ENCODE peak calls at places on chromosomes 13 and 19, in four cellular contexts. One of them, this sample, is unnamed.

GRCh38 chr13:94535775-94536174 is 56.3 kb upstream of the DCT start:
- ATAC-seq in stimulated activated naive CD8-positive, alpha-beta T cell treated with anti-CD3 and anti-CD28 coated beads, Interleukin-15, amount 100 ng/mL, for 72 hours: no peak
- ATAC-seq in gastrocnemius medialis: no peak
- ATAC-seq in heart left ventricle: no peak
- ATAC-seq in this sample: no peak

GRCh38 chr13:102930566-102930965 is 84.7 kb downstream of the ERCC5 start:
- ATAC-seq in stimulated activated naive CD8-positive, alpha-beta T cell treated with anti-CD3 and anti-CD28 coated beads, Interleukin-15, amount 100 ng/mL, for 72 hours: no peak
- ATAC-seq in gastrocnemius medialis: peak; percentile 98
- ATAC-seq in heart left ventricle: no peak
- ATAC-seq in this sample: no peak

GRCh38 chr13:99834246-99834645 is 137.3 kb downstream of the ZIC5 start:
- ATAC-seq in stimulated activated naive CD8-positive, alpha-beta T cell treated with anti-CD3 and anti-CD28 coated beads, Interleukin-15, amount 100 ng/mL, for 72 hours: no peak
- ATAC-seq in gastrocnemius medialis: no peak
- ATAC-seq in heart left ventricle: no peak
- ATAC-seq in this sample: no peak

GRCh38 chr13:108426893-108427292 is 157.4 kb downstream of the TNFSF13B start:
- ATAC-seq in stimulated activated naive CD8-positive, alpha-beta T cell treated with anti-CD3 and anti-CD28 coated beads, Interleukin-15, amount 100 ng/mL, for 72 hours: no peak
- ATAC-seq in gastrocnemius medialis: no peak
- ATAC-seq in heart left ventricle: no peak
- ATAC-seq in this sample: no peak

GRCh38 chr19:6654347-6655310 is 15.3 kb downstream of the TNFSF14 start:
- ATAC-seq in stimulated activated naive CD8-positive, alpha-beta T cell treated with anti-CD3 and anti-CD28 coated beads, Interleukin-15, amount 100 ng/mL, for 72 hours: peak; percentile 89
- ATAC-seq in gastrocnemius medialis: no peak
- ATAC-seq in heart left ventricle: no peak
- ATAC-seq in this sample: no peak

GRCh38 chr19:7861619-7862412 is 12.4 kb downstream of the PRR36 start:
- ATAC-seq in stimulated activated naive CD8-positive, alpha-beta T cell treated with anti-CD3 and anti-CD28 coated beads, Interleukin-15, amount 100 ng/mL, for 72 hours: peak; percentile 13
- ATAC-seq in gastrocnemius medialis: no peak
- ATAC-seq in heart left ventricle: no peak
- ATAC-seq in this sample: no peak

GRCh38 chr13:42876270-42876714 is 94.9 kb downstream of the FAM216B start:
- ATAC-seq in stimulated activated naive CD8-positive, alpha-beta T cell treated with anti-CD3 and anti-CD28 coated beads, Interleukin-15, amount 100 ng/mL, for 72 hours: peak; percentile 89
- ATAC-seq in gastrocnemius medialis: no peak
- ATAC-seq in heart left ventricle: no peak
- ATAC-seq in this sample: no peak

GRCh38 chr19:7606289-7606688 is 10.6 kb downstream of the CAMSAP3 start:
- ATAC-seq in stimulated activated naive CD8-positive, alpha-beta T cell treated with anti-CD3 and anti-CD28 coated beads, Interleukin-15, amount 100 ng/mL, for 72 hours: no peak
- ATAC-seq in gastrocnemius medialis: no peak
- ATAC-seq in heart left ventricle: no peak
- ATAC-seq in this sample: no peak

GRCh38 chr13:30802501-30802900 is 67.2 kb downstream of the ALOX5AP start:
- ATAC-seq in stimulated activated naive CD8-positive, alpha-beta T cell treated with anti-CD3 and anti-CD28 coated beads, Interleukin-15, amount 100 ng/mL, for 72 hours: peak; percentile 16
- ATAC-seq in gastrocnemius medialis: peak; percentile 9
- ATAC-seq in heart left ventricle: no peak
- ATAC-seq in this sample: no peak

GRCh38 chr13:37072024-37072423 is 12.5 kb upstream of the SUPT20H start:
- ATAC-seq in stimulated activated naive CD8-positive, alpha-beta T cell treated with anti-CD3 and anti-CD28 coated beads, Interleukin-15, amount 100 ng/mL, for 72 hours: no peak
- ATAC-seq in gastrocnemius medialis: no peak
- ATAC-seq in heart left ventricle: no peak
- ATAC-seq in this sample: no peak

GRCh38 chr13:42547615-42548014 is 26.3 kb upstream of the TNFSF11 start:
- ATAC-seq in stimulated activated naive CD8-positive, alpha-beta T cell treated with anti-CD3 and anti-CD28 coated beads, Interleukin-15, amount 100 ng/mL, for 72 hours: peak; percentile 44
- ATAC-seq in gastrocnemius medialis: no peak
- ATAC-seq in heart left ventricle: no peak
- ATAC-seq in this sample: no peak

GRCh38 chr13:101712026-101712348 is 259.5 kb downstream of the ITGBL1 start:
- ATAC-seq in stimulated activated naive CD8-positive, alpha-beta T cell treated with anti-CD3 and anti-CD28 coated beads, Interleukin-15, amount 100 ng/mL, for 72 hours: no peak
- ATAC-seq in gastrocnemius medialis: no peak
- ATAC-seq in heart left ventricle: peak; percentile 18
- ATAC-seq in this sample: peak; percentile 46

GRCh38 chr13:55013051-55013450 is 1984.4 kb downstream of the OLFM4 start:
- ATAC-seq in stimulated activated naive CD8-positive, alpha-beta T cell treated with anti-CD3 and anti-CD28 coated beads, Interleukin-15, amount 100 ng/mL, for 72 hours: no peak
- ATAC-seq in gastrocnemius medialis: no peak
- ATAC-seq in heart left ventricle: no peak
- ATAC-seq in this sample: no peak

GRCh38 chr13:35332134-35332533 is 144.4 kb downstream of the MAB21L1 start:
- ATAC-seq in stimulated activated naive CD8-positive, alpha-beta T cell treated with anti-CD3 and anti-CD28 coated beads, Interleukin-15, amount 100 ng/mL, for 72 hours: no peak
- ATAC-seq in gastrocnemius medialis: no peak
- ATAC-seq in heart left ventricle: no peak
- ATAC-seq in this sample: no peak

GRCh38 chr19:41930322-41930722 is 2.1 kb upstream of the ERFL start:
- ATAC-seq in stimulated activated naive CD8-positive, alpha-beta T cell treated with anti-CD3 and anti-CD28 coated beads, Interleukin-15, amount 100 ng/mL, for 72 hours: no peak
- ATAC-seq in gastrocnemius medialis: no peak
- ATAC-seq in heart left ventricle: no peak
- ATAC-seq in this sample: no peak

GRCh38 chr13:77894743-77895142 is 23.9 kb downstream of the EDNRB start:
- ATAC-seq in stimulated activated naive CD8-positive, alpha-beta T cell treated with anti-CD3 and anti-CD28 coated beads, Interleukin-15, amount 100 ng/mL, for 72 hours: no peak
- ATAC-seq in gastrocnemius medialis: no peak
- ATAC-seq in heart left ventricle: peak; percentile 46
- ATAC-seq in this sample: no peak

GRCh38 chr19:31329819-31330218 is 19.4 kb downstream of the TSHZ3 start:
- ATAC-seq in stimulated activated naive CD8-positive, alpha-beta T cell treated with anti-CD3 and anti-CD28 coated beads, Interleukin-15, amount 100 ng/mL, for 72 hours: no peak
- ATAC-seq in gastrocnemius medialis: no peak
- ATAC-seq in heart left ventricle: peak; percentile 21
- ATAC-seq in this sample: no peak

GRCh38 chr13:37375071-37375470 is 223.5 kb downstream of the POSTN start:
- ATAC-seq in stimulated activated naive CD8-positive, alpha-beta T cell treated with anti-CD3 and anti-CD28 coated beads, Interleukin-15, amount 100 ng/mL, for 72 hours: no peak
- ATAC-seq in gastrocnemius medialis: no peak
- ATAC-seq in heart left ventricle: no peak
- ATAC-seq in this sample: no peak

GRCh38 chr19:10010247-10010691 is at the start of gene COL5A3:
- ATAC-seq in stimulated activated naive CD8-positive, alpha-beta T cell treated with anti-CD3 and anti-CD28 coated beads, Interleukin-15, amount 100 ng/mL, for 72 hours: no peak
- ATAC-seq in gastrocnemius medialis: peak; percentile 32
- ATAC-seq in heart left ventricle: peak; percentile 74
- ATAC-seq in this sample: peak; percentile 80

GRCh38 chr19:11685676-11686650 is 52.8 kb downstream of the ZNF823 start:
- ATAC-seq in stimulated activated naive CD8-positive, alpha-beta T cell treated with anti-CD3 and anti-CD28 coated beads, Interleukin-15, amount 100 ng/mL, for 72 hours: peak; percentile 85
- ATAC-seq in gastrocnemius medialis: no peak
- ATAC-seq in heart left ventricle: no peak
- ATAC-seq in this sample: no peak

GRCh38 chr13:106533101-106533939 is 2.1 kb downstream of the EFNB2 start:
- ATAC-seq in stimulated activated naive CD8-positive, alpha-beta T cell treated with anti-CD3 and anti-CD28 coated beads, Interleukin-15, amount 100 ng/mL, for 72 hours: no peak
- ATAC-seq in gastrocnemius medialis: peak; percentile 40
- ATAC-seq in heart left ventricle: peak; percentile 73
- ATAC-seq in this sample: peak; percentile 66

This sample was measured in gastroesophageal sphincter.